ENCODE peak calls at places on chromosomes 12 and 14, in seven cellular contexts. R is psoas muscle; W is ovary; T is effector memory CD4-positive, alpha-beta T cell; B is GM23248; U is IMR-90; L is GM23338. Q is an unnamed sample.
A peak's percentile ranks its signal among the peaks of the same experiment; 100 is the strongest.

GRCh38 chr14:73723799-73724621 is 9.8 kb upstream of the PNMA1 start:
- DNase-seq in R (peak; percentile 89), B (peak; percentile 98), W (peak; percentile 77), U (peak; percentile 97), T (no peak), L (peak; percentile 35), Q (peak; percentile 99)

GRCh38 chr12:213527-213932 is 427 bp downstream of the SLC6A12 start:
- DNase-seq in W (no peak), R (no peak), B (no peak), U (no peak), T (no peak), L (no peak), Q (no peak)

GRCh38 chr12:48927261-48927660 is 2.0 kb upstream of the FKBP11 start:
- DNase-seq in W (no peak), R (no peak), B (no peak), T (no peak), L (no peak), U (peak; percentile 96), Q (peak; percentile 60)

GRCh38 chr14:67882973-67883372 is 63.4 kb downstream of the RAD51B start:
- DNase-seq in B (no peak), R (no peak), T (no peak), L (no peak), W (no peak), U (no peak), Q (no peak)

GRCh38 chr14:32417956-32418552 is 89.0 kb downstream of the AKAP6 start:
- DNase-seq in T (no peak), L (no peak), R (no peak), U (peak; percentile 59), W (peak; percentile 22), B (peak; percentile 64), Q (peak; percentile 76)

GRCh38 chr12:83850531-83850930 is 1062.1 kb downstream of the SLC6A15 start:
- DNase-seq in U (no peak), L (no peak), W (no peak), T (no peak), R (no peak), B (peak; percentile 47), Q (no peak)

GRCh38 chr12:50677858-50678257 is 86.0 kb upstream of the ATF1 start:
- DNase-seq in T (no peak), L (no peak), B (peak; percentile 26), U (peak; percentile 57), W (no peak), R (no peak), Q (no peak)

GRCh38 chr14:34714320-34715107 is at the start of gene CFL2:
- DNase-seq in W (peak; percentile 84), R (peak; percentile 88), U (peak; percentile 52), L (peak; percentile 91), B (peak; percentile 91), T (peak; percentile 78), Q (peak; percentile 94)

GRCh38 chr12:56469007-56469930 is 891 bp downstream of the SPRYD4 start:
- DNase-seq in U (no peak), B (peak; percentile 35), L (no peak), R (peak; percentile 36), W (peak; percentile 35), T (no peak), Q (no peak)

GRCh38 chr12:120474092-120474960 is 4.8 kb upstream of the SRSF9 start:
- DNase-seq in W (no peak), L (peak; percentile 42), U (peak; percentile 80), B (peak; percentile 92), T (no peak), R (no peak), Q (peak; percentile 51)

GRCh38 chr14:55942101-55942645 is 176.0 kb upstream of the PELI2 start:
- DNase-seq in L (no peak), R (no peak), U (no peak), T (no peak), B (no peak), W (no peak), Q (no peak)

GRCh38 chr14:55936691-55937090 is 181.5 kb upstream of the PELI2 start:
- DNase-seq in B (no peak), W (no peak), T (no peak), U (no peak), R (no peak), L (peak; percentile 72), Q (no peak)

GRCh38 chr14:55942826-55943225 is 175.4 kb upstream of the PELI2 start:
- DNase-seq in L (peak; percentile 28), T (no peak), B (no peak), W (no peak), R (no peak), U (no peak), Q (no peak)

DNA sequence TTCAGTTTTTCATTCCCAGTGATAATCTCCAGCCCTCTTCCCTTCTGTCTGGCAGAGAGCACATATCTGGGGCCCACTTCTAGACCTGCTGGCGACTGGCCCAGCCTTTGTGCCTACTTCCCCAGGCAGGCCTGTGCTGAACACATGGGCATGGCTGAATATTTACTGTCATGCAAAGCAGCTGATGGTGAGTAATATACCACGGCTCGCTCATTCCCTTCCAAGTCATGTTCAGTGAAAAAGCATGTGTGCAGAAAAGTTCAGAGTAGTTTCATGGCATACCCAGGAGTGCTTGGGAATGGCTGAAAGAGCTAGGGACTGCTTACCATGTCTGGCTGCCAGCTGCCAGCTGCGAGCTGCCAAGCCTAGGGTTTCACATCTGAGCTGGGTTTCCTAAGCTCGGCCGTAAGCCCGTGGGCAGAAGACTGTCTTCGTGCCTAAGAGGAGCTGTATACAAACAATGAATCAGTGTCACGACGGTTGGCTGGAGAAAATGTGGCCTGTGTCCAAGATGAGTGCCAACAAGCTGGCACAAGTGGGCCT is 179.9 kb upstream of the PELI2 start:
- DNase-seq in U (peak; percentile 19), T (no peak), B (peak; percentile 64), W (no peak), L (no peak), R (no peak), Q (no peak)
- H3K27ac ChIP-seq in U (no peak overlapping the region), T (no peak overlapping the region), B (no peak overlapping the region), W (no peak overlapping the region), L (no peak overlapping the region), R (no peak overlapping the region), Q (no peak overlapping the region)

GRCh38 chr14:104688755-104689619 is at the start of gene INF2:
- DNase-seq in U (peak; percentile 32), R (peak; percentile 70), L (peak; percentile 77), W (peak; percentile 68), B (peak; percentile 86), T (peak; percentile 33), Q (peak; percentile 83)
- H3K4me1 ChIP-seq in U (peaks cover 33% of the 10 kb centered on the region), R (peaks cover 37% of the 10 kb centered on the region), L (peaks cover 22% of the 10 kb centered on the region), W (peaks cover 20% of the 10 kb centered on the region), B (peaks cover 16% of the 10 kb centered on the region), T (peaks cover 67% of the 10 kb centered on the region), Q (peaks cover 6% of the 10 kb centered on the region)

GRCh38 chr12:27554421-27555186 is 30.6 kb downstream of the PPFIBP1 start:
- DNase-seq in B (peak; percentile 77), W (peak; percentile 76), R (peak; percentile 66), L (no peak), U (no peak), T (no peak), Q (peak; percentile 90)

GRCh38 chr12:27555928-27556778 is 32.1 kb downstream of the PPFIBP1 start:
- DNase-seq in U (no peak), R (no peak), L (no peak), T (no peak), W (no peak), B (peak; percentile 72), Q (peak; percentile 54)

GRCh38 chr12:27554003-27554402 is 30.0 kb downstream of the PPFIBP1 start:
- DNase-seq in U (no peak), W (no peak), B (no peak), T (no peak), R (no peak), L (no peak), Q (no peak)

GRCh38 chr12:27552886-27553560 is 29.0 kb downstream of the PPFIBP1 start:
- DNase-seq in W (no peak), B (peak; percentile 38), R (no peak), U (peak; percentile 65), L (no peak), T (no peak), Q (no peak)

DNA sequence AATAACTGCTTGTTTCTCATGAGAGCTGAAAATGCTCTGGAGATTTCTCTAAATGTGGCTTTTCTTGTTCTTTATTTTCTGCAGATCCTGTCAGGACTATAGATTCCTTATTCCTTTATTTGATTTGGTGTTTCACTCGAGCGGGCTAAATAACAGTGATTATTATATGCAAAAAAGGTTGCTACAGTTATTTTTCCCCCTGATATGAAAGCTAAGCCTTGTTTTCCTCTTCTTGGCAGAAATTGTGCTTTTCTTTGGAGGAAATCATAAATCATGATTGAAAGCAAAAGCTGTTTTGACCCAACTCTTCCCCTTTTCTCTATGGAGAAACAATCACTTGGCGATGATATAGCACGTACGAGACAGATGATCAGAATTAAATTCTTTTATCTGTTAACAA is 31.3 kb downstream of the PPFIBP1 start:
- DNase-seq in B (no peak), T (no peak), R (no peak), W (no peak), L (no peak), U (no peak), Q (no peak)
- H3K27ac ChIP-seq in B (peak overlapping the region; percentile 78), T (no peak overlapping the region), R (peak overlapping the region; percentile 56), W (peak overlapping the region; percentile 32), L (no peak overlapping the region), U (no peak overlapping the region), Q (no peak overlapping the region)

DNA sequence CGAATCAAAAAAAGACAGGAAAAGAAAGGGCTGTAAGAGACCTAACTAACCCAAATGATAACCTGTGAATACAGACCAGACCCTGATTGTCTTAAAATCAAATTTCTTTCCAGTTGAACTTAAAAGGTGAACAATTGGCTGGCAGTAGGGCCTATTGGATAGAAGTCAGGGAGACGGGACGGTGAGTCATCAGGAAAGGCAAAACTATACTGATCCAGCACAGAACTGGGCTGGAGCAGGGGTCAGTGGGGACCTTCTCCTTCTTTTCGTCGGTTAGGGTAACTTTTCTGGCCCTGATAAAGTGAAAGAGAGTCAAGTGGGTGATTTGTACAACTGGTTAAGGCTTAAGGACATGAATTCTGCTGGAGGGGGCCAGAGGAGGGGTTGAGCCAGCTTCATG is 84.9 kb upstream of the OTX2 start:
- DNase-seq in B (no peak), L (peak; percentile 41), U (no peak), T (no peak), R (no peak), W (no peak), Q (no peak)
- H3K4me1 ChIP-seq in B (no peaks in the 10 kb centered on the region), L (peaks cover 59% of the 10 kb centered on the region), U (no peaks in the 10 kb centered on the region), T (no peaks in the 10 kb centered on the region), R (no peaks in the 10 kb centered on the region), W (no peaks in the 10 kb centered on the region), Q (peaks cover 18% of the 10 kb centered on the region)

DNA sequence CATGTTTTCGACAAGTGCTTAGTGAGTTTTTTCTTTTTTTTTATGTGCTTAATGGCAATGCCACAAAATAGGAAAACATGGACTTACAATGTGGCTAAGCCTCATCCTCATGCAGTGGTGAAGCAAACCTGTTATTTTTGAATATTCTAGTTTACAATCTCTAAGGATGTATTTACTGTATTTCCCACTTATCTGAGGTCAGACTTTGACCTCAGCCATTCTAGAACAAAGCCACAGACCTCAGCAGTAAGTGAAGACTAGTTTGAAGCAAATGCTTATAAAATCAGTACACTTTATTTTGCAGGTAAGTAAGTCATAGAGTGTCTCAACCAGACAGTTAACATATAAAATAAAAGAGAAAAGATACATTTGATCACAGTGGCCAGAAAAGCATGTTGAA is 130.1 kb downstream of the CCDC91 start:
- DNase-seq in B (no peak), W (no peak), R (no peak), U (no peak), L (no peak), T (no peak), Q (no peak)
- H3K27ac ChIP-seq in B (no peak overlapping the region), W (no peak overlapping the region), R (no peak overlapping the region), U (no peak overlapping the region), L (no peak overlapping the region), T (no peak overlapping the region), Q (no peak overlapping the region)

Q was measured in cardiac muscle cell.